ENCODE peak calls at places on chromosomes 5 and 9, in four cellular contexts. One of them, this sample, is unnamed.

GRCh38 chr5:119287547-119288073 is 68.2 kb upstream of the TNFAIP8 start:
- DNase-seq in hypothalamus: no peak
- DNase-seq in stimulated activated CD4-positive, alpha-beta T cell treated with anti-CD3 and anti-CD28 coated beads, Interleukin-2, amount 100 ng/mL, for 48 hours: no peak
- DNase-seq in AG04449: no peak
- DNase-seq in this sample: peak

GRCh38 chr5:103519550-103519949 is 43.0 kb downstream of the NUDT12 start:
- DNase-seq in hypothalamus: no peak
- DNase-seq in stimulated activated CD4-positive, alpha-beta T cell treated with anti-CD3 and anti-CD28 coated beads, Interleukin-2, amount 100 ng/mL, for 48 hours: no peak
- DNase-seq in AG04449: no peak
- DNase-seq in this sample: no peak

GRCh38 chr5:140639093-140639821 is at the start of gene TMCO6:
- DNase-seq in hypothalamus: peak
- DNase-seq in stimulated activated CD4-positive, alpha-beta T cell treated with anti-CD3 and anti-CD28 coated beads, Interleukin-2, amount 100 ng/mL, for 48 hours: peak
- DNase-seq in AG04449: peak
- DNase-seq in this sample: peak

GRCh38 chr9:81266674-81267073 is 422.7 kb downstream of the TLE1 start:
- DNase-seq in hypothalamus: no peak
- DNase-seq in stimulated activated CD4-positive, alpha-beta T cell treated with anti-CD3 and anti-CD28 coated beads, Interleukin-2, amount 100 ng/mL, for 48 hours: no peak
- DNase-seq in AG04449: no peak
- DNase-seq in this sample: no peak

GRCh38 chr9:138011951-138012500 is 134.4 kb downstream of the CACNA1B start:
- DNase-seq in hypothalamus: no peak
- DNase-seq in stimulated activated CD4-positive, alpha-beta T cell treated with anti-CD3 and anti-CD28 coated beads, Interleukin-2, amount 100 ng/mL, for 48 hours: no peak
- DNase-seq in AG04449: no peak
- DNase-seq in this sample: no peak

GRCh38 chr5:75007537-75007847 is 44.9 kb downstream of the GCNT4 start:
- DNase-seq in hypothalamus: no peak
- DNase-seq in stimulated activated CD4-positive, alpha-beta T cell treated with anti-CD3 and anti-CD28 coated beads, Interleukin-2, amount 100 ng/mL, for 48 hours: no peak
- DNase-seq in AG04449: peak
- DNase-seq in this sample: no peak

GRCh38 chr9:123316053-123316718 is 39.8 kb upstream of the CRB2 start:
- DNase-seq in hypothalamus: no peak
- DNase-seq in stimulated activated CD4-positive, alpha-beta T cell treated with anti-CD3 and anti-CD28 coated beads, Interleukin-2, amount 100 ng/mL, for 48 hours: no peak
- DNase-seq in AG04449: no peak
- DNase-seq in this sample: no peak

GRCh38 chr5:126189862-126190261 is 233.3 kb upstream of the GRAMD2B start:
- DNase-seq in hypothalamus: no peak
- DNase-seq in stimulated activated CD4-positive, alpha-beta T cell treated with anti-CD3 and anti-CD28 coated beads, Interleukin-2, amount 100 ng/mL, for 48 hours: no peak
- DNase-seq in AG04449: no peak
- DNase-seq in this sample: no peak

GRCh38 chr5:145619806-145620205 is 215.3 kb downstream of the PRELID2 start:
- DNase-seq in hypothalamus: no peak
- DNase-seq in stimulated activated CD4-positive, alpha-beta T cell treated with anti-CD3 and anti-CD28 coated beads, Interleukin-2, amount 100 ng/mL, for 48 hours: no peak
- DNase-seq in AG04449: no peak
- DNase-seq in this sample: no peak

GRCh38 chr9:123208626-123209174 is 59.7 kb downstream of the STRBP start:
- DNase-seq in hypothalamus: no peak
- DNase-seq in stimulated activated CD4-positive, alpha-beta T cell treated with anti-CD3 and anti-CD28 coated beads, Interleukin-2, amount 100 ng/mL, for 48 hours: no peak
- DNase-seq in AG04449: no peak
- DNase-seq in this sample: no peak

GRCh38 chr9:114186091-114186792 is 30.9 kb downstream of the COL27A1 start:
- DNase-seq in hypothalamus: no peak
- DNase-seq in stimulated activated CD4-positive, alpha-beta T cell treated with anti-CD3 and anti-CD28 coated beads, Interleukin-2, amount 100 ng/mL, for 48 hours: no peak
- DNase-seq in AG04449: no peak
- DNase-seq in this sample: no peak

GRCh38 chr5:31270396-31270795 is 76.9 kb downstream of the CDH6 start:
- DNase-seq in hypothalamus: no peak
- DNase-seq in stimulated activated CD4-positive, alpha-beta T cell treated with anti-CD3 and anti-CD28 coated beads, Interleukin-2, amount 100 ng/mL, for 48 hours: no peak
- DNase-seq in AG04449: no peak
- DNase-seq in this sample: no peak

GRCh38 chr5:163569284-163569683 is 63.9 kb downstream of the MAT2B start:
- DNase-seq in hypothalamus: no peak
- DNase-seq in stimulated activated CD4-positive, alpha-beta T cell treated with anti-CD3 and anti-CD28 coated beads, Interleukin-2, amount 100 ng/mL, for 48 hours: no peak
- DNase-seq in AG04449: no peak
- DNase-seq in this sample: no peak

GRCh38 chr5:18325431-18325830 is 691.2 kb downstream of the TAF11L14 start:
- DNase-seq in hypothalamus: no peak
- DNase-seq in stimulated activated CD4-positive, alpha-beta T cell treated with anti-CD3 and anti-CD28 coated beads, Interleukin-2, amount 100 ng/mL, for 48 hours: no peak
- DNase-seq in AG04449: no peak
- DNase-seq in this sample: no peak

GRCh38 chr9:105444130-105444529 is 3.7 kb upstream of the FSD1L start:
- DNase-seq in hypothalamus: no peak
- DNase-seq in stimulated activated CD4-positive, alpha-beta T cell treated with anti-CD3 and anti-CD28 coated beads, Interleukin-2, amount 100 ng/mL, for 48 hours: no peak
- DNase-seq in AG04449: no peak
- DNase-seq in this sample: no peak

GRCh38 chr5:132272341-132273210 is 15.1 kb downstream of the PDLIM4 start:
- DNase-seq in hypothalamus: no peak
- DNase-seq in stimulated activated CD4-positive, alpha-beta T cell treated with anti-CD3 and anti-CD28 coated beads, Interleukin-2, amount 100 ng/mL, for 48 hours: peak
- DNase-seq in AG04449: no peak
- DNase-seq in this sample: peak

GRCh38 chr5:128327973-128328372 is 210.1 kb downstream of the FBN2 start:
- DNase-seq in hypothalamus: no peak
- DNase-seq in stimulated activated CD4-positive, alpha-beta T cell treated with anti-CD3 and anti-CD28 coated beads, Interleukin-2, amount 100 ng/mL, for 48 hours: no peak
- DNase-seq in AG04449: no peak
- DNase-seq in this sample: no peak

GRCh38 chr9:91321691-91322090 is 40.0 kb downstream of the AUH start:
- DNase-seq in hypothalamus: no peak
- DNase-seq in stimulated activated CD4-positive, alpha-beta T cell treated with anti-CD3 and anti-CD28 coated beads, Interleukin-2, amount 100 ng/mL, for 48 hours: no peak
- DNase-seq in AG04449: no peak
- DNase-seq in this sample: no peak

This sample was measured in stimulated activated naive CD8-positive, alpha-beta T cell treated with anti-CD3 and anti-CD28 coated beads, Interleukin-15, amount 100 ng/mL, for 72 hours.